ENCODE peak calls at places on chromosome 15, in five cellular contexts. One of them, this sample, is unnamed.

GRCh38 chr15:70492240-70493177 is 270.8 kb downstream of the UACA start:
- DNase-seq in body of pancreas: no peak
- DNase-seq in astrocyte: peak; percentile 90
- DNase-seq in GM06990: peak; percentile 83
- DNase-seq in tibial nerve: no peak
- DNase-seq in this sample: peak; percentile 86

GRCh38 chr15:69304176-69304533 is 5.4 kb downstream of the PAQR5 start:
- DNase-seq in body of pancreas: no peak
- DNase-seq in astrocyte: peak; percentile 73
- DNase-seq in GM06990: no peak
- DNase-seq in tibial nerve: no peak
- DNase-seq in this sample: no peak

GRCh38 chr15:92455271-92455670 is 61.6 kb downstream of the ST8SIA2 start:
- DNase-seq in body of pancreas: no peak
- DNase-seq in astrocyte: no peak
- DNase-seq in GM06990: no peak
- DNase-seq in tibial nerve: no peak
- DNase-seq in this sample: no peak

GRCh38 chr15:69389426-69389825 is 24.7 kb upstream of the KIF23 start:
- DNase-seq in body of pancreas: peak; percentile 58
- DNase-seq in astrocyte: no peak
- DNase-seq in GM06990: no peak
- DNase-seq in tibial nerve: no peak
- DNase-seq in this sample: no peak

GRCh38 chr15:60297047-60297446 is 100.7 kb downstream of the ANXA2 start:
- DNase-seq in body of pancreas: no peak
- DNase-seq in astrocyte: no peak
- DNase-seq in GM06990: peak; percentile 26
- DNase-seq in tibial nerve: no peak
- DNase-seq in this sample: no peak

GRCh38 chr15:32641517-32642059 is at the start of gene SCG5:
- DNase-seq in body of pancreas: no peak
- DNase-seq in astrocyte: peak; percentile 47
- DNase-seq in GM06990: no peak
- DNase-seq in tibial nerve: no peak
- DNase-seq in this sample: peak; percentile 81

GRCh38 chr15:77032647-77033416 is 37.9 kb downstream of the PSTPIP1 start:
- DNase-seq in body of pancreas: peak; percentile 11
- DNase-seq in astrocyte: no peak
- DNase-seq in GM06990: no peak
- DNase-seq in tibial nerve: no peak
- DNase-seq in this sample: no peak

GRCh38 chr15:77371850-77372249 is 48.1 kb downstream of the PEAK1 start:
- DNase-seq in body of pancreas: no peak
- DNase-seq in astrocyte: no peak
- DNase-seq in GM06990: peak; percentile 50
- DNase-seq in tibial nerve: no peak
- DNase-seq in this sample: no peak

GRCh38 chr15:23866832-23867231 is 179.7 kb upstream of the NDN start:
- DNase-seq in body of pancreas: no peak
- DNase-seq in astrocyte: no peak
- DNase-seq in GM06990: no peak
- DNase-seq in tibial nerve: no peak
- DNase-seq in this sample: no peak

GRCh38 chr15:91874992-91875651 is 21.6 kb downstream of the SLCO3A1 start:
- DNase-seq in body of pancreas: no peak
- DNase-seq in astrocyte: no peak
- DNase-seq in GM06990: no peak
- DNase-seq in tibial nerve: no peak
- DNase-seq in this sample: no peak

GRCh38 chr15:66760358-66760967 is 58.4 kb downstream of the SMAD6 start:
- DNase-seq in body of pancreas: no peak
- DNase-seq in astrocyte: no peak
- DNase-seq in GM06990: no peak
- DNase-seq in tibial nerve: no peak
- DNase-seq in this sample: no peak

GRCh38 chr15:91803260-91803659 is 50.2 kb upstream of the SLCO3A1 start:
- DNase-seq in body of pancreas: no peak
- DNase-seq in astrocyte: no peak
- DNase-seq in GM06990: no peak
- DNase-seq in tibial nerve: no peak
- DNase-seq in this sample: no peak

GRCh38 chr15:61500951-61501350 is 271.8 kb upstream of the RORA start:
- DNase-seq in body of pancreas: no peak
- DNase-seq in astrocyte: no peak
- DNase-seq in GM06990: no peak
- DNase-seq in tibial nerve: no peak
- DNase-seq in this sample: no peak

GRCh38 chr15:67943475-67943874 is 103.6 kb upstream of the RNU6-1 start:
- DNase-seq in body of pancreas: no peak
- DNase-seq in astrocyte: no peak
- DNase-seq in GM06990: no peak
- DNase-seq in tibial nerve: no peak
- DNase-seq in this sample: no peak

GRCh38 chr15:90884719-90885431 is 571 bp downstream of the FES start:
- DNase-seq in body of pancreas: no peak
- DNase-seq in astrocyte: no peak
- DNase-seq in GM06990: peak; percentile 46
- DNase-seq in tibial nerve: no peak
- DNase-seq in this sample: no peak

GRCh38 chr15:101501703-101502373 is 12.3 kb upstream of the PCSK6 start:
- DNase-seq in body of pancreas: no peak
- DNase-seq in astrocyte: no peak
- DNase-seq in GM06990: peak; percentile 40
- DNase-seq in tibial nerve: no peak
- DNase-seq in this sample: no peak

GRCh38 chr15:23750179-23750578 is 63.1 kb upstream of the NDN start:
- DNase-seq in body of pancreas: no peak
- DNase-seq in astrocyte: no peak
- DNase-seq in GM06990: no peak
- DNase-seq in tibial nerve: no peak
- DNase-seq in this sample: no peak

GRCh38 chr15:73964736-73965093 is 27.4 kb downstream of the STOML1 start:
- DNase-seq in body of pancreas: peak; percentile 84
- DNase-seq in astrocyte: no peak
- DNase-seq in GM06990: no peak
- DNase-seq in tibial nerve: peak; percentile 98
- DNase-seq in this sample: peak; percentile 92

GRCh38 chr15:75727851-75728715 is 15.4 kb upstream of the CSPG4 start:
- DNase-seq in body of pancreas: peak; percentile 70
- DNase-seq in astrocyte: no peak
- DNase-seq in GM06990: no peak
- DNase-seq in tibial nerve: no peak
- DNase-seq in this sample: no peak

GRCh38 chr15:101478701-101479341 is 10.7 kb downstream of the PCSK6 start:
- DNase-seq in body of pancreas: no peak
- DNase-seq in astrocyte: no peak
- DNase-seq in GM06990: no peak
- DNase-seq in tibial nerve: no peak
- DNase-seq in this sample: no peak

GRCh38 chr15:40845511-40846284 is 1.9 kb downstream of the SPINT1 start:
- DNase-seq in body of pancreas: peak; percentile 84
- DNase-seq in astrocyte: no peak
- DNase-seq in GM06990: no peak
- DNase-seq in tibial nerve: no peak
- DNase-seq in this sample: peak; percentile 76
- H3K4me3 ChIP-seq in body of pancreas: no peak overlapping the region
- H3K4me3 ChIP-seq in astrocyte: no peak overlapping the region
- H3K4me3 ChIP-seq in GM06990: no peak overlapping the region
- H3K4me3 ChIP-seq in tibial nerve: peak overlapping the region; percentile 3
- H3K4me3 ChIP-seq in this sample: peak overlapping the region; percentile 65

GRCh38 chr15:98263787-98264186 is 303.3 kb downstream of the ARRDC4 start:
- DNase-seq in body of pancreas: no peak
- DNase-seq in astrocyte: no peak
- DNase-seq in GM06990: no peak
- DNase-seq in tibial nerve: no peak
- DNase-seq in this sample: no peak
- H3K4me3 ChIP-seq in body of pancreas: no peak overlapping the region
- H3K4me3 ChIP-seq in astrocyte: no peak overlapping the region
- H3K4me3 ChIP-seq in GM06990: no peak overlapping the region
- H3K4me3 ChIP-seq in tibial nerve: no peak overlapping the region
- H3K4me3 ChIP-seq in this sample: no peak overlapping the region

GRCh38 chr15:36594556-36595090 is 15.2 kb downstream of the CDIN1 start:
- DNase-seq in body of pancreas: no peak
- DNase-seq in astrocyte: no peak
- DNase-seq in GM06990: no peak
- DNase-seq in tibial nerve: no peak
- DNase-seq in this sample: no peak
- H3K4me3 ChIP-seq in body of pancreas: no peak overlapping the region
- H3K4me3 ChIP-seq in astrocyte: no peak overlapping the region
- H3K4me3 ChIP-seq in GM06990: no peak overlapping the region
- H3K4me3 ChIP-seq in tibial nerve: no peak overlapping the region
- H3K4me3 ChIP-seq in this sample: no peak overlapping the region

GRCh38 chr15:98621021-98621420 is 27.3 kb upstream of the IGF1R start:
- DNase-seq in body of pancreas: no peak
- DNase-seq in astrocyte: no peak
- DNase-seq in GM06990: no peak
- DNase-seq in tibial nerve: no peak
- DNase-seq in this sample: no peak

GRCh38 chr15:98616397-98616796 is 31.9 kb upstream of the IGF1R start:
- DNase-seq in body of pancreas: no peak
- DNase-seq in astrocyte: no peak
- DNase-seq in GM06990: no peak
- DNase-seq in tibial nerve: no peak
- DNase-seq in this sample: no peak

GRCh38 chr15:98625614-98626013 is 22.7 kb upstream of the IGF1R start:
- DNase-seq in body of pancreas: no peak
- DNase-seq in astrocyte: no peak
- DNase-seq in GM06990: no peak
- DNase-seq in tibial nerve: no peak
- DNase-seq in this sample: no peak

GRCh38 chr15:98614681-98615080 is 33.7 kb upstream of the IGF1R start:
- DNase-seq in body of pancreas: no peak
- DNase-seq in astrocyte: no peak
- DNase-seq in GM06990: no peak
- DNase-seq in tibial nerve: no peak
- DNase-seq in this sample: no peak

GRCh38 chr15:98620020-98620419 is 28.3 kb upstream of the IGF1R start:
- DNase-seq in body of pancreas: peak; percentile 45
- DNase-seq in astrocyte: no peak
- DNase-seq in GM06990: no peak
- DNase-seq in tibial nerve: no peak
- DNase-seq in this sample: no peak
- H3K4me3 ChIP-seq in body of pancreas: no peak overlapping the region
- H3K4me3 ChIP-seq in astrocyte: no peak overlapping the region
- H3K4me3 ChIP-seq in GM06990: no peak overlapping the region
- H3K4me3 ChIP-seq in tibial nerve: no peak overlapping the region
- H3K4me3 ChIP-seq in this sample: no peak overlapping the region

GRCh38 chr15:44668925-44669324 is 5.5 kb upstream of the SPG11 start:
- DNase-seq in body of pancreas: no peak
- DNase-seq in astrocyte: no peak
- DNase-seq in GM06990: no peak
- DNase-seq in tibial nerve: no peak
- DNase-seq in this sample: no peak
- H3K4me3 ChIP-seq in body of pancreas: no peak overlapping the region
- H3K4me3 ChIP-seq in astrocyte: no peak overlapping the region
- H3K4me3 ChIP-seq in GM06990: no peak overlapping the region
- H3K4me3 ChIP-seq in tibial nerve: no peak overlapping the region
- H3K4me3 ChIP-seq in this sample: no peak overlapping the region

DNA sequence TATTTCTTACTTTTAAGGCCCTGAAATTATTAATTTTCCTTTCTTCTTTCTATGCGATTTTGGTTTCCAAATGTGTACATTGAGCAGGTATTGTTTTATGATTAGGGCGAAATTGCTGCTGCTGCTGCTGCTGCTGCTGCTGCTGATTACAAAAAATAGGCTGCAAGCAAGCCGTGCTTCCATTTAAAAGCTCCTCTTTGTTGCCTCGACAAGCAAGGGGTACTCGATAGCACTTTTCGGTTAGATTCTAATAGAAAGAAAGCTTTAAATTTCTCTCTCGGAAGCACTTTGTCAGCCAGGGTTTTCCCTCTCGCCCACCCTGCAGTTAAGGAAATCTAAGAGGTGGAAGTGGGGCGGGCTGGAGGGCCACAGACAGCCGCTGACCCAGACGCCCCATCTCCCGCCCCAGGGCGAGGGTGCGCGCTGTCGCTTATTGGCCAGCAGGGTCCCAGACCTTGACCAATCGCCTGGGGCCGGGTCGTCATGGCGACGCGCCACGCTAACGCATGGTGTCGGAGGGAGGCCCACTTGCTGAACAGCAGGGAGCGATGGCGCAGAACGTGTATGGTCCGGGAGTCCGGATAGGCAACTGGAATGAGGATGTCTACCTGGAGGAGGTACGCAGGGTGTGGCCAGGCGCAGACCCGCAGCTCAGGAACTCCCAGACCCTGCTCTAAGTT is at the start of gene CFAP161:
- DNase-seq in body of pancreas: peak; percentile 70
- DNase-seq in astrocyte: peak; percentile 50
- DNase-seq in GM06990: peak; percentile 64
- DNase-seq in tibial nerve: peak; percentile 36
- DNase-seq in this sample: peak; percentile 85
- H3K4me3 ChIP-seq in body of pancreas: no peak within 1 kb of the TSS
- H3K4me3 ChIP-seq in astrocyte: peak within 1 kb of the TSS; percentile 32
- H3K4me3 ChIP-seq in GM06990: no peak within 1 kb of the TSS
- H3K4me3 ChIP-seq in tibial nerve: peak within 1 kb of the TSS; percentile 28
- H3K4me3 ChIP-seq in this sample: peak within 1 kb of the TSS; percentile 16

GRCh38 chr15:78641876-78642275 is 866 bp upstream of the CHRNB4 start:
- DNase-seq in body of pancreas: no peak
- DNase-seq in astrocyte: no peak
- DNase-seq in GM06990: no peak
- DNase-seq in tibial nerve: no peak
- DNase-seq in this sample: no peak

GRCh38 chr15:78642341-78642740 is 1.3 kb upstream of the CHRNB4 start:
- DNase-seq in body of pancreas: no peak
- DNase-seq in astrocyte: no peak
- DNase-seq in GM06990: no peak
- DNase-seq in tibial nerve: no peak
- DNase-seq in this sample: no peak

GRCh38 chr15:78640527-78640839 is 527 bp downstream of the CHRNB4 start:
- DNase-seq in body of pancreas: no peak
- DNase-seq in astrocyte: no peak
- DNase-seq in GM06990: no peak
- DNase-seq in tibial nerve: no peak
- DNase-seq in this sample: no peak

GRCh38 chr15:78638658-78639314 is 2.2 kb downstream of the CHRNB4 start:
- DNase-seq in body of pancreas: peak; percentile 54
- DNase-seq in astrocyte: no peak
- DNase-seq in GM06990: no peak
- DNase-seq in tibial nerve: peak; percentile 59
- DNase-seq in this sample: no peak

GRCh38 chr15:78640840-78641733 is at the start of gene CHRNB4:
- DNase-seq in body of pancreas: no peak
- DNase-seq in astrocyte: peak; percentile 18
- DNase-seq in GM06990: no peak
- DNase-seq in tibial nerve: no peak
- DNase-seq in this sample: peak; percentile 77
- H3K4me3 ChIP-seq in body of pancreas: peak within 1 kb of the TSS; percentile 18
- H3K4me3 ChIP-seq in astrocyte: peak within 1 kb of the TSS; percentile 51
- H3K4me3 ChIP-seq in GM06990: peak within 1 kb of the TSS; percentile 46
- H3K4me3 ChIP-seq in tibial nerve: peak within 1 kb of the TSS; percentile 43
- H3K4me3 ChIP-seq in this sample: peak within 1 kb of the TSS; percentile 24

DNA sequence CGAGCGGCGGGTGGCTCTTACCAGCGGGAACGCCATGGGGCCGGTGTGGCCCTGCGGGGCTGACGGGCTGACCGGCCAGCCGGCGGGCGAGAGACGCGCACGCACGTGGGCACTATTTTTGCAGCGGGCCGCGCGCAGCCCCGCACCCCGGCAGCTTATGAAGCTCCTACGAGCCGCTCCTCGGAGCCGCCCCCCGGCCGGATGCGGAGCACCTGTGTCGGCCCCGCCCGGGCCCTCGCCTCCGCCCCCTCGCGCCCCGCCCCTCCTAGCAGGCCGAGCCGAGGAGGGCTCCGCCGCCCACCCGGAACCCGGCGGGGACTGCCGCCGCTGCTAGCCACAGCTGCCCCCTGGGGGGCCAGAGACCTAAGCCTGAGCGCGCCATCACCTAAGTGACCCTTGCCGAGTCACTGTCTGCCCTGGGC is 683 bp upstream of the CPEB1 start:
- DNase-seq in body of pancreas: no peak
- DNase-seq in astrocyte: no peak
- DNase-seq in GM06990: peak; percentile 78
- DNase-seq in tibial nerve: no peak
- DNase-seq in this sample: no peak
- H3K4me3 ChIP-seq in body of pancreas: no peak overlapping the region
- H3K4me3 ChIP-seq in astrocyte: peak overlapping the region; percentile 44
- H3K4me3 ChIP-seq in GM06990: peak overlapping the region; percentile 66
- H3K4me3 ChIP-seq in tibial nerve: peak overlapping the region; percentile 55
- H3K4me3 ChIP-seq in this sample: peak overlapping the region; percentile 27

This sample was measured in left lung.